ENCODE peak calls at places on chromosomes 11 and 22, in five cellular contexts. One of them, this sample, is unnamed.
A peak's percentile ranks its signal among the peaks of the same experiment; 100 is the strongest.

GRCh38 chr22:36339171-36340065 is 48.3 kb downstream of the MYH9 start:
- DNase-seq in RWPE1: no peak
- DNase-seq in GM03348: peak; percentile 70
- DNase-seq in cardiac fibroblast: peak; percentile 74
- DNase-seq in aorta: no peak
- DNase-seq in this sample: no peak

GRCh38 chr11:299951-300735 is 817 bp upstream of the IFITM5 start:
- DNase-seq in RWPE1: no peak
- DNase-seq in GM03348: no peak
- DNase-seq in cardiac fibroblast: peak; percentile 46
- DNase-seq in aorta: peak; percentile 53
- DNase-seq in this sample: no peak

GRCh38 chr22:30169002-30169401 is 77.6 kb downstream of the LIF start:
- DNase-seq in cardiac fibroblast: no peak
- DNase-seq in aorta: no peak
- DNase-seq in GM03348: no peak
- DNase-seq in RWPE1: no peak
- DNase-seq in this sample: no peak

GRCh38 chr11:72072348-72072747 is 8.0 kb downstream of the NUMA1 start:
- DNase-seq in RWPE1: peak; percentile 37
- DNase-seq in GM03348: peak; percentile 72
- DNase-seq in aorta: no peak
- DNase-seq in cardiac fibroblast: peak; percentile 78
- DNase-seq in this sample: no peak

GRCh38 chr22:19567383-19568009 is 43.3 kb upstream of the CLDN5 start:
- DNase-seq in RWPE1: no peak
- DNase-seq in aorta: no peak
- DNase-seq in cardiac fibroblast: no peak
- DNase-seq in GM03348: no peak
- DNase-seq in this sample: no peak

GRCh38 chr11:17473071-17473744 is 3.4 kb downstream of the ABCC8 start:
- DNase-seq in aorta: no peak
- DNase-seq in RWPE1: no peak
- DNase-seq in cardiac fibroblast: no peak
- DNase-seq in GM03348: no peak
- DNase-seq in this sample: no peak

GRCh38 chr11:47524200-47524874 is 28.6 kb downstream of the CELF1 start:
- DNase-seq in aorta: peak; percentile 61
- DNase-seq in cardiac fibroblast: no peak
- DNase-seq in GM03348: no peak
- DNase-seq in RWPE1: peak; percentile 21
- DNase-seq in this sample: no peak

GRCh38 chr22:44483878-44484277 is 14.2 kb downstream of the RTL6 start:
- DNase-seq in RWPE1: no peak
- DNase-seq in aorta: no peak
- DNase-seq in cardiac fibroblast: peak; percentile 46
- DNase-seq in GM03348: no peak
- DNase-seq in this sample: no peak

GRCh38 chr22:48575567-48576332 is 1251.9 kb downstream of the BRD1 start:
- DNase-seq in GM03348: peak; percentile 57
- DNase-seq in aorta: peak; percentile 28
- DNase-seq in cardiac fibroblast: no peak
- DNase-seq in RWPE1: no peak
- DNase-seq in this sample: no peak

GRCh38 chr22:19663286-19663815 is 51.0 kb upstream of the SEPTIN5 start:
- DNase-seq in RWPE1: no peak
- DNase-seq in cardiac fibroblast: peak; percentile 86
- DNase-seq in aorta: peak; percentile 77
- DNase-seq in GM03348: peak; percentile 78
- DNase-seq in this sample: no peak

GRCh38 chr11:3010521-3011275 is 18.6 kb upstream of the NAP1L4 start:
- DNase-seq in cardiac fibroblast: no peak
- DNase-seq in GM03348: no peak
- DNase-seq in aorta: no peak
- DNase-seq in RWPE1: no peak
- DNase-seq in this sample: no peak

GRCh38 chr11:57330029-57330428 is 5.3 kb upstream of the TNKS1BP1 start:
- DNase-seq in RWPE1: no peak
- DNase-seq in GM03348: no peak
- DNase-seq in cardiac fibroblast: no peak
- DNase-seq in aorta: no peak
- DNase-seq in this sample: no peak

GRCh38 chr11:68312117-68312779 is at the start of gene LRP5:
- DNase-seq in RWPE1: peak; percentile 48
- DNase-seq in GM03348: peak; percentile 89
- DNase-seq in aorta: no peak
- DNase-seq in cardiac fibroblast: peak; percentile 34
- DNase-seq in this sample: no peak

GRCh38 chr22:37474447-37475090 is 11.6 kb downstream of the MFNG start:
- DNase-seq in RWPE1: no peak
- DNase-seq in cardiac fibroblast: no peak
- DNase-seq in aorta: no peak
- DNase-seq in GM03348: no peak
- DNase-seq in this sample: no peak

GRCh38 chr22:29871684-29872083 is 11.3 kb upstream of the MTMR3 start:
- DNase-seq in cardiac fibroblast: no peak
- DNase-seq in RWPE1: no peak
- DNase-seq in aorta: no peak
- DNase-seq in GM03348: no peak
- DNase-seq in this sample: no peak

GRCh38 chr11:13297917-13298356 is 20.3 kb downstream of the BMAL1 start:
- DNase-seq in RWPE1: no peak
- DNase-seq in GM03348: no peak
- DNase-seq in cardiac fibroblast: no peak
- DNase-seq in aorta: no peak
- DNase-seq in this sample: no peak

GRCh38 chr22:41857160-41857859 is 24.4 kb downstream of the SREBF2 start:
- DNase-seq in RWPE1: peak; percentile 66
- DNase-seq in GM03348: peak; percentile 72
- DNase-seq in aorta: peak; percentile 50
- DNase-seq in cardiac fibroblast: peak; percentile 69
- DNase-seq in this sample: peak; percentile 47

GRCh38 chr11:14894657-14895598 is 2.9 kb upstream of the CYP2R1 start:
- DNase-seq in aorta: peak; percentile 72
- DNase-seq in GM03348: peak; percentile 40
- DNase-seq in RWPE1: no peak
- DNase-seq in cardiac fibroblast: peak; percentile 80
- DNase-seq in this sample: no peak

GRCh38 chr11:27429740-27430451 is 42.7 kb downstream of the LGR4 start:
- DNase-seq in aorta: no peak
- DNase-seq in GM03348: no peak
- DNase-seq in cardiac fibroblast: no peak
- DNase-seq in RWPE1: peak; percentile 39
- DNase-seq in this sample: no peak

GRCh38 chr11:6771926-6772898 is at the start of gene OR2AG2:
- DNase-seq in RWPE1: no peak
- DNase-seq in aorta: peak; percentile 53
- DNase-seq in cardiac fibroblast: no peak
- DNase-seq in GM03348: no peak
- DNase-seq in this sample: no peak

GRCh38 chr11:11157201-11157600 is 195.8 kb downstream of the CSNK2A3 start:
- DNase-seq in GM03348: peak; percentile 60
- DNase-seq in RWPE1: no peak
- DNase-seq in aorta: no peak
- DNase-seq in cardiac fibroblast: peak; percentile 39
- DNase-seq in this sample: peak; percentile 51

GRCh38 chr22:42418811-42419243 is 13.4 kb downstream of the NFAM1 start:
- DNase-seq in RWPE1: no peak
- DNase-seq in aorta: no peak
- DNase-seq in cardiac fibroblast: no peak
- DNase-seq in GM03348: no peak
- DNase-seq in this sample: no peak

GRCh38 chr11:124294697-124295096 is 19.1 kb downstream of the OR8D1 start:
- DNase-seq in GM03348: no peak
- DNase-seq in aorta: no peak
- DNase-seq in RWPE1: no peak
- DNase-seq in cardiac fibroblast: no peak
- DNase-seq in this sample: no peak

GRCh38 chr11:120523196-120523595 is 11.6 kb downstream of the GRIK4 start:
- DNase-seq in cardiac fibroblast: no peak
- DNase-seq in RWPE1: no peak
- DNase-seq in GM03348: no peak
- DNase-seq in aorta: no peak
- DNase-seq in this sample: no peak

GRCh38 chr22:41352058-41352457 is 29.7 kb upstream of the TEF start:
- DNase-seq in GM03348: peak; percentile 85
- DNase-seq in RWPE1: no peak
- DNase-seq in cardiac fibroblast: peak; percentile 47
- DNase-seq in aorta: no peak
- DNase-seq in this sample: no peak

GRCh38 chr11:37786214-37786755 is 1188.2 kb upstream of the RAG2 start:
- DNase-seq in RWPE1: no peak
- DNase-seq in aorta: no peak
- DNase-seq in GM03348: no peak
- DNase-seq in cardiac fibroblast: peak; percentile 76
- DNase-seq in this sample: no peak

GRCh38 chr11:69396051-69396947 is 85.2 kb upstream of the LINC01488 start:
- DNase-seq in GM03348: no peak
- DNase-seq in cardiac fibroblast: no peak
- DNase-seq in RWPE1: no peak
- DNase-seq in aorta: no peak
- DNase-seq in this sample: no peak

GRCh38 chr22:35477911-35478582 is 62.6 kb upstream of the RASD2 start:
- DNase-seq in GM03348: peak; percentile 65
- DNase-seq in aorta: no peak
- DNase-seq in RWPE1: peak; percentile 69
- DNase-seq in cardiac fibroblast: peak; percentile 77
- DNase-seq in this sample: no peak

GRCh38 chr11:57336111-57336666 is 497 bp upstream of the SSRP1 start:
- DNase-seq in RWPE1: no peak
- DNase-seq in aorta: no peak
- DNase-seq in GM03348: peak; percentile 34
- DNase-seq in cardiac fibroblast: no peak
- DNase-seq in this sample: no peak

GRCh38 chr22:29231971-29232959 is 26.6 kb downstream of the EMID1 start:
- DNase-seq in cardiac fibroblast: peak; percentile 64
- DNase-seq in GM03348: no peak
- DNase-seq in RWPE1: no peak
- DNase-seq in aorta: peak; percentile 51
- DNase-seq in this sample: no peak

GRCh38 chr22:44304354-44304753 is 8.4 kb downstream of the SHISAL1 start:
- DNase-seq in GM03348: peak; percentile 68
- DNase-seq in aorta: no peak
- DNase-seq in RWPE1: no peak
- DNase-seq in cardiac fibroblast: peak; percentile 44
- DNase-seq in this sample: no peak

GRCh38 chr11:115170133-115170815 is 333.9 kb downstream of the CADM1 start:
- DNase-seq in cardiac fibroblast: peak; percentile 15
- DNase-seq in aorta: no peak
- DNase-seq in RWPE1: peak; percentile 17
- DNase-seq in GM03348: peak; percentile 45
- DNase-seq in this sample: no peak

GRCh38 chr11:2186669-2187266 is 15.2 kb upstream of the TH start:
- DNase-seq in GM03348: peak; percentile 46
- DNase-seq in aorta: no peak
- DNase-seq in RWPE1: no peak
- DNase-seq in cardiac fibroblast: peak; percentile 23
- DNase-seq in this sample: peak; percentile 39

GRCh38 chr22:32378703-32379272 is 21.1 kb downstream of the RFPL3 start:
- DNase-seq in aorta: no peak
- DNase-seq in cardiac fibroblast: peak; percentile 22
- DNase-seq in RWPE1: peak; percentile 18
- DNase-seq in GM03348: peak; percentile 30
- DNase-seq in this sample: no peak

GRCh38 chr11:128503231-128503991 is 83.9 kb downstream of the ETS1 start:
- DNase-seq in cardiac fibroblast: peak; percentile 56
- DNase-seq in RWPE1: peak; percentile 68
- DNase-seq in aorta: no peak
- DNase-seq in GM03348: peak; percentile 78
- DNase-seq in this sample: no peak

This sample was measured in effector CD8-positive, alpha-beta T cell.